ENCODE peak calls at places on chromosome 20, in five cellular contexts. W, D, Q, M and B are unnamed samples.

GRCh38 chr20:49846206-49846807 is 33.7 kb downstream of the SLC9A8 start:
- DNase-seq in W (peak; percentile 83), D (peak; percentile 61), Q (peak; percentile 47), M (peak; percentile 53), B (peak; percentile 27)

GRCh38 chr20:822651-823325 is 10.7 kb upstream of the FAM110A start:
- DNase-seq in W (no peak), D (no peak), Q (no peak), M (no peak), B (no peak)

GRCh38 chr20:32877507-32877906 is 18.8 kb downstream of the EFCAB8 start:
- DNase-seq in W (no peak), D (no peak), Q (no peak), M (no peak), B (no peak)

GRCh38 chr20:58075565-58075964 is 152.9 kb downstream of the ANKRD60 start:
- DNase-seq in W (no peak), D (peak; percentile 7), Q (no peak), M (no peak), B (no peak)

GRCh38 chr20:50136822-50137599 is 16.5 kb downstream of the PEDS1 start:
- DNase-seq in W (no peak), D (no peak), Q (no peak), M (no peak), B (no peak)

GRCh38 chr20:35039146-35039545 is 53.5 kb downstream of the TRPC4AP start:
- DNase-seq in W (no peak), D (peak; percentile 76), Q (no peak), M (peak; percentile 60), B (no peak)

GRCh38 chr20:62025832-62026563 is 39.7 kb downstream of the TAF4 start:
- DNase-seq in W (peak; percentile 44), D (no peak), Q (peak; percentile 42), M (peak; percentile 58), B (no peak)

GRCh38 chr20:37934634-37935010 is 31.7 kb downstream of the VSTM2L start:
- DNase-seq in W (no peak), D (no peak), Q (no peak), M (no peak), B (no peak)

GRCh38 chr20:35718972-35719635 is 19.9 kb downstream of the ROMO1 start:
- DNase-seq in W (no peak), D (no peak), Q (no peak), M (no peak), B (no peak)

GRCh38 chr20:37407573-37408002 is 61.6 kb downstream of the SRC start:
- DNase-seq in W (no peak), D (no peak), Q (no peak), M (no peak), B (no peak)

GRCh38 chr20:33176101-33176500 is 8.1 kb downstream of the BPIFA2 start:
- DNase-seq in W (no peak), D (no peak), Q (no peak), M (no peak), B (no peak)

GRCh38 chr20:20148774-20149173 is 96.4 kb downstream of the CFAP61 start:
- DNase-seq in W (no peak), D (no peak), Q (no peak), M (no peak), B (no peak)
- H3K27ac ChIP-seq in W (no peak overlapping the region), D (no peak overlapping the region), Q (no peak overlapping the region), M (no peak overlapping the region), B (no peak overlapping the region)

DNA sequence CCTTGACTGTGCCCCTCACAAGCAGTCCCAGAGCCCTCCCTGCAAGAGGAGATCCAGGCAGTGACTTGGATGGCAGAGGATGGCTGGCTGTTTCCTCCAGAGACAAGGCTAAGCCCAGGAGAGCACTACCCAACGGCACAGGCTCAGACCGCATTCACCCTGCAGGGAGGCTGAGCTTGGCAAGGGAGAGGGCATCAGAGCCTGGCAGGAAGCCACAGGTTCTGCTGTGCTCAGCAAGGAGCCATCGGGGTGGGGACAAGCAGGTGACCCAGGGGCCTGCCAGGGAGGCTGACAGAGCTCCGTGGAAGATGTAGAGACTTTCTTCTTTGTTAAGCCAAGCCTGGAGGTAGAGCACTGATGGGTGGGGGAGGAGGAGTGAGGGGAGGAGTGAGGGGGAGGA is 159.2 kb upstream of the CST7 start:
- DNase-seq in W (no peak), D (no peak), Q (no peak), M (no peak), B (no peak)
- H3K4me1 ChIP-seq in W (no peaks in the 10 kb centered on the region), D (peaks cover 7% of the 10 kb centered on the region), Q (no peaks in the 10 kb centered on the region), M (no peaks in the 10 kb centered on the region), B (no peaks in the 10 kb centered on the region)

DNA sequence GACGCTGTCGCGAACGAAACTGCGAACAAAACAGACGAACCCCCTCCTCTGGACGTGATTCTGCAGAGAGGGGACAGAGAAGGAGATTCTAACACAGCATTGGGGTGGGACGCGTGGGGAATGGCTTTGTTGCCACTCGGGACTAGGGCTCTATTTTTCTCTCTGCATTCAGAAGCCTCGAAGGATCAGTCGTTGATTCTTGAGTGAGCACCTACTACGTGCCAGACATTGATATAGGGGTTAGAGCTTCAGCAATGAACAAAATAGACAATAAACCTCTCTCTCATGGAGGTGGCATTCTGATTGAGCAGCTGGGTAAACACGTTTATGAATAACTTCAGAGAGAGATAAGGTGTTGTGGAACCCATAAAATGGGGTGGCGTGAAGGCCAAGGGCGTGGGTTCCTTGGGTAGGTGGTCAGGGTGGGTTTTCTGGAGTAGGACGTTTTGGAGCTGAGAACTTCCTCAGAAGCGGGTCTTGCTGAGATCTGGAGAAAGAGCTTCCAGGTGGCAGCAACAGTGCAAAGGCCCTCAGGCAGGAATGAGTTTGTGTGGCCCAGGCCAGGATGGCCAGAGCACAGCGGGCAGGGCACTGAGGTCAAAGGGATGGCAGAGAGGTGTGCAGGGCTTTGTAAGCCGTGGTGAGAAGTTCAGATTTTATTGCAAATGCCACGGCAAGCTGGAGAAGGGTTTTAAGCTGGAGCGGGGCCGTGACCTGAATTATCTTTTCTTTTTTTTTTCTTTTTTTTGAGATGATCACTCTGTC is 882 bp downstream of the SLC2A10 start:
- DNase-seq in W (no peak), D (no peak), Q (no peak), M (no peak), B (no peak)
- H3K4me3 ChIP-seq in W (peak overlapping the region; percentile 73), D (peak overlapping the region; percentile 64), Q (peak overlapping the region; percentile 50), M (peak overlapping the region; percentile 68), B (no peak overlapping the region)

GRCh38 chr20:19944772-19945459 is 72.2 kb upstream of the NAA20 start:
- DNase-seq in W (no peak), D (no peak), Q (no peak), M (no peak), B (no peak)
- H3K27ac ChIP-seq in W (no peak overlapping the region), D (no peak overlapping the region), Q (no peak overlapping the region), M (peak overlapping the region; percentile 69), B (no peak overlapping the region)

GRCh38 chr20:17706632-17707031 is 6.9 kb downstream of the BANF2 start:
- DNase-seq in W (no peak), D (no peak), Q (no peak), M (peak; percentile 1), B (no peak)
- H3K4me1 ChIP-seq in W (peaks cover 2% of the 10 kb centered on the region), D (peaks cover 2% of the 10 kb centered on the region), Q (no peaks in the 10 kb centered on the region), M (peaks cover 60% of the 10 kb centered on the region), B (no peaks in the 10 kb centered on the region)

GRCh38 chr20:53154540-53154939 is 182.4 kb downstream of the TSHZ2 start:
- DNase-seq in W (no peak), D (no peak), Q (no peak), M (no peak), B (peak; percentile 10)

GRCh38 chr20:53161073-53161472 is 188.9 kb downstream of the TSHZ2 start:
- DNase-seq in W (no peak), D (no peak), Q (no peak), M (no peak), B (no peak)

GRCh38 chr20:53159144-53159543 is 187.0 kb downstream of the TSHZ2 start:
- DNase-seq in W (no peak), D (no peak), Q (no peak), M (no peak), B (no peak)

GRCh38 chr20:53161473-53161872 is 189.3 kb downstream of the TSHZ2 start:
- DNase-seq in W (no peak), D (no peak), Q (no peak), M (no peak), B (no peak)

DNA sequence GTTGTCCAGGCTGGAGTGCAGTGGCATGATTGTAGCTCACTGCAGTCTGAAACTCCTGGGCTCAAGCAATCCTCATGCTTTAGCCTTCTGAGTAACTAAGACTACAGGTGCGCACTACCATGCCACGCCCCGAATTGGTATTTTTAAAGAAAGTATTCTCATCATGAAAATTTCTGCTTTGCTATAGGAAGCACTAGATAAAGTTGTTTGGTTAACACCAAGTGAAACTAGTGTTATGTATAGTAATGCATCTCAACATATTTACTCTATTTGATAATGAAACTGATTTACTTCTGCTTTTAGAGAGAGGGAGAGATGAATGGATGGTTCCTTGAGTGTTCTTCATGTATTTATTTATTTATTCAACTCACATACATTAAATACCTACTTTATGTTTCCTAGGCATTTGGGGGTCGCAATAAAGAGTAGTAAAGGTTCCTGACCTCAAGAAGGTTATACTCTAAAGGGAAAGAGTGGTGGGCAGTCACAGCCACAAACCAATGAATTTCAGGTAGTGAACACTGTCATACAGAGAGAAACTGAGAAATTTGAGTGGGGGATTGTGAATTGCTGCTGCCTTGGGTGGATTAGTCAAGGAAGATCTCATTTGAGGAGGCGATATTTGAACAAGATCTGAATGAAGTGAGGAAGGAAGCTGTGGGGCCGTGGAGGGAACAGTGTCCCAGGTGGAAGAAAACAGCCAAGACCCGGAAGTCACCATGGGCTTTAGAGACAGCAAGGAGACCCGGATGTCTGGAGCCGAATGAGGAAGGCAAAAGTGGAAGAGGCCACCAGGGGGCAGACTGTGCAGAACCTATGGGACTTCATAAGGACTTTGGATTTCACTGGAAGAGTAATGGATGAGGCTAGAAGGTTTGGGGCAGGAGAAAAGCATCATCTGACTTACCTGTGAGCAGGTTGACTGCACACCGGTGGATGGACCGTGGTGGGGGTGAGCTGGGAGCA is 185.6 kb downstream of the TSHZ2 start:
- DNase-seq in W (peak; percentile 87), D (peak; percentile 36), Q (peak; percentile 38), M (peak; percentile 76), B (peak; percentile 45)
- H3K4me3 ChIP-seq in W (no peak overlapping the region), D (no peak overlapping the region), Q (no peak overlapping the region), M (no peak overlapping the region), B (no peak overlapping the region)